ENCODE peak calls at places on chromosomes 12 and 14, in four cellular contexts. J, Y, S and I are unnamed samples.

GRCh38 chr12:79063258-79063657 is 198.7 kb downstream of the SYT1 start:
- DNase-seq in Y (no peak), J (no peak), S (no peak), I (peak)

GRCh38 chr12:88691811-88692210 is 111.5 kb upstream of the KITLG start:
- DNase-seq in J (no peak), Y (no peak), S (no peak), I (no peak)

GRCh38 chr14:98189077-98189476 is 1082.9 kb downstream of the BCL11B start:
- DNase-seq in S (no peak), Y (no peak), J (no peak), I (no peak)

GRCh38 chr14:64541971-64542838 is 1.7 kb downstream of the HSPA2 start:
- DNase-seq in S (no peak), Y (no peak), J (no peak), I (peak)

GRCh38 chr14:74176404-74176788 is 62.9 kb upstream of the VSX2 start:
- DNase-seq in J (no peak), Y (no peak), S (no peak), I (no peak)

GRCh38 chr12:112285600-112286401 is 96.4 kb downstream of the HECTD4 start:
- DNase-seq in Y (no peak), S (peak), J (no peak), I (no peak)

GRCh38 chr12:121301876-121302275 is 5.4 kb upstream of the CAMKK2 start:
- DNase-seq in Y (no peak), J (no peak), S (no peak), I (no peak)

GRCh38 chr12:92927055-92927435 is 2.0 kb downstream of the EEA1 start:
- DNase-seq in S (peak), Y (peak), J (no peak), I (peak)

GRCh38 chr12:28870839-28871440 is 278.1 kb upstream of the FAR2 start:
- DNase-seq in Y (no peak), J (no peak), S (no peak), I (no peak)

GRCh38 chr12:9319842-9320173 is 111.6 kb upstream of the PZP start:
- DNase-seq in S (no peak), J (no peak), Y (no peak), I (no peak)

GRCh38 chr12:108822458-108823205 is 34.8 kb downstream of the SSH1 start:
- DNase-seq in J (peak), Y (no peak), S (no peak), I (no peak)

GRCh38 chr12:132528564-132529106 is 38.7 kb downstream of the FBRSL1 start:
- DNase-seq in S (no peak), Y (no peak), J (no peak), I (no peak)

DNA sequence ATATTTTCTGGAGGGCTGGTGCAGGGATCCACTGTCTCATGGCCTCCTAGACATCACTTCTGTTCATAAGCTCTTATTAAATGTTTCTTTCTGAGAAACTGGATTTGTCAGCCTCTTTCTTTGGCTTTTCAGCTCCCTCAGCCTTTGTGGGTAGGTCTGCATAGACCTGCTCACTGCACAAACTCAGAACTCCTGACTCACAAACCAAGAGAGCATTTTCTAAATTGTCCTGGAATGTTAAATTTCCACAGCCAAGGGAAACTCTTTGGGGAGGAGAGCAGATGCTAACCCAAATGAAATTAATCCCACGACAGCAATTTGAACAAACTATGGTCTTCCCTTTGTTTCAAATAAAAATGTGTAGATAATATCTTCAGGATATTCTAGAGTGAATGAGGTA is 19.5 kb upstream of the CERS5 start:
- DNase-seq in J (no peak), S (no peak), Y (no peak), I (no peak)
- H2AFZ ChIP-seq in J (no peak), S (no peak), Y (no peak), I (no peak)

GRCh38 chr12:14614704-14615121 is 47.0 kb upstream of the PLBD1 start:
- DNase-seq in J (no peak), Y (peak), S (no peak), I (peak)
- TF ChIP-seq JUNB in J (no peak), Y (peak), S (no peak), I (no peak)

DNA sequence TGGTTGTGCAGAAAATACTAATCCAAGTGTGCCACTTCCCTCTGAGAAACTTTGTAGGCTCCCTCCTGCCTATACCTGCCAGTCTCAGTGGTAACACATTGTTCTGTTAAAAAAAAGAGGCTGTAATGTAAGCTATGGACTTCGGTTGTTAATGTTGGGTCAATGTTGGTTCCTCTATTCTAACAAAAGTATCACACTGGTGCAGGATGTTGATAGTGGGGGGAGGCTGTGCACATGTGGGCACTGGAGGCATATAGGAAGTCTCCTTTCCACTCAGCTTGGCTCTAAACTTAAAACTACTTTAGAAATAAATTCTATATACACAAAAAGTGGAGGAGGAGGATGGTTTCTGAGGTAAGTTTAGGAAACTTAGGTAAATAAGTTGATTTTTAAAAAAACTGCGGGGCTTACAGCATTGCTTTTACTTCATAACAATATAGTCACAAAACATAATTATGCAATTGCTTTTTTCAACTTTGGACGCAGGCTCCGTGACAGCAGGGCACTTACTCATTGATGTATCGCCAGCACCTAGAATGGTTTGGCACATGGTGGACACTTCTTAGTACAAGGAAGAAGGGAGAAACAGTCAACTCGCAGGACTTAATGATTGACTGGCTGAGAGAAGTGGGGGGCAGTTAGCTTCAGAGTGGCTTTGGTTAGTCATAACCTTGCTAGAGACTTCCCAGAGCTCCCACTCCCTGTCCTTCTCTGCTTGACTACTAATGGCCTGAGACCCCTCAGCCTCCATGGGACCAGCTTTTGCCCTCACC is 7.9 kb upstream of the NYNRIN start:
- DNase-seq in S (no peak), Y (no peak), J (no peak), I (no peak)
- H2AFZ ChIP-seq in S (no peak), Y (no peak), J (peak), I (peak)

GRCh38 chr14:57389646-57390036 is 745 bp upstream of the NAA30 start:
- DNase-seq in J (peak), Y (peak), S (no peak), I (peak)

GRCh38 chr14:57392830-57393229 is 2.4 kb downstream of the NAA30 start:
- DNase-seq in J (no peak), Y (no peak), S (no peak), I (no peak)

GRCh38 chr14:57390806-57391562 is 598 bp downstream of the NAA30 start:
- DNase-seq in J (peak), Y (no peak), S (no peak), I (peak)

GRCh38 chr14:57390037-57390805 is at the start of gene NAA30:
- DNase-seq in Y (peak), S (peak), J (peak), I (peak)

GRCh38 chr14:57391609-57392195 is 1.3 kb downstream of the NAA30 start:
- DNase-seq in J (peak), S (no peak), Y (no peak), I (no peak)
- TF ChIP-seq JUNB in J (no peak), S (no peak), Y (no peak), I (no peak)

DNA sequence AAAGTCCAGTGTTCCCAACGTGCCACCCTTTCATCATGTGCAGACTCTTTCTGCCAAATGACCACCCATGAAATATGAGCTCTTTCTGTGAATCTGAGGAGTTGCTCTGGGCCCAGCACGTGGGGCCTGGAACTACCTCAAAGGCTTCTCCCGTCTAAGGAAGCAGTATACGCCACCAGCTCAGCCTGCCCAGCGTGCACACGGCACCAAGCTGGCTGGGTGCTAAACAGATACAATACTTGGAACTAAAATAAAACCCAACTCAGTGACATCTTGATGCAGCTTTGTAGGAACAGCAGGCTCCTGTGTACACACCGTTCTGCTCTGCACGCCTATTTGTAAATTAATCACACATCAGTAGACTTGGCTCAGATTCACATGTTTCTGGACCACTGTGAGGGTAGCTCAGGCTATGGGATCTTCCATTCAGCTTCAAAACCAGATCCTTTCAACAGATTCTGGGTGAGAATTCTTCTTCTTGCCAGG is 74.8 kb downstream of the ARL6IP4 start:
- DNase-seq in J (no peak), S (no peak), Y (no peak), I (no peak)
- H2AFZ ChIP-seq in J (no peak), S (no peak), Y (no peak), I (no peak)

DNA sequence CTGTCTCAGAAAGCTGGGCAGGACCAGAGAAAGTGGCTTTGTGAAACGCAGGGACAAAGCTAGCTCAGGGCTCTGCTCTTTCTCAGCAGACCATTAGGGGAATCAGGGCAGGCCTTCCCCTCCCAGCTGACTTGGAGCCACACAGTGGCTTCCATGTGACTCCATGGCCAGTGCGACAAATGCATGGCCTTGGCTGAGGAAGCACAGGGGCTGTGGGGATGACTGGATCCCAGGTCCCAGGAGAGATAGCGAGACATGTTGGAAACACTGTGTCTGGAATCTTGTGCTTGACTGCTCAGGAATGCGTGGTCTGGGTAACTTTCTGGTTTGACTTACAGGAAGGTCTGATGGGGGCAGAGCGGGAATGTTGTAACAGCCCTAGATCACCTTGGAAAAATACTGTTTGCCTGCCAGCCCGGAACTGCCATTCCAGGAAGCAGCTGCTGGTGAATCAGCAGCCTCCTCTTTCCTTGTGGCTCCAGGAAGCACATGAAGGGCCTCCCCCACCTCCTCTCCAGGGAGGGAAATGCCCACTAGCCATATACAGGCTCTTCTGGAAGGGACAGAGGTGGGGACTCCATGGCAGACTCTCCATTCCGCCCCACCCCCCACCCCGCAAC is 133.5 kb upstream of the HIF1A start:
- DNase-seq in Y (no peak), S (peak), J (no peak), I (peak)
- TF ChIP-seq JUNB in Y (no peak), S (no peak), J (no peak), I (no peak)

GRCh38 chr12:6229224-6229748 is 29.1 kb downstream of the CD9 start:
- DNase-seq in J (no peak), Y (no peak), S (no peak), I (no peak)

GRCh38 chr12:6230321-6231110 is 30.3 kb downstream of the CD9 start:
- DNase-seq in S (peak), J (no peak), Y (peak), I (no peak)

GRCh38 chr12:6228535-6229223 is 28.5 kb downstream of the CD9 start:
- DNase-seq in S (no peak), J (no peak), Y (no peak), I (no peak)

GRCh38 chr12:6231359-6232268 is 31.4 kb downstream of the CD9 start:
- DNase-seq in S (no peak), J (no peak), Y (no peak), I (no peak)

GRCh38 chr12:6229823-6230222 is 29.6 kb downstream of the CD9 start:
- DNase-seq in Y (no peak), S (peak), J (no peak), I (no peak)
- H2AFZ ChIP-seq in Y (no peak), S (no peak), J (no peak), I (no peak)